ENCODE peak calls at places on chromosomes 13 and 19, in five cellular contexts. O is osteoblast, I is SJSA1, E is thoracic aorta, K is ascending aorta. B is an unnamed sample.

GRCh38 chr13:20141238-20142018 is 19.4 kb downstream of the GJA3 start:
- DNase-seq in O (no peak), I (no peak), E (no peak), K (no peak), B (peak; percentile 47)

GRCh38 chr13:23865065-23865464 is 24.1 kb downstream of the MIPEP start:
- DNase-seq in O (no peak), I (no peak), E (no peak), K (no peak), B (no peak)

GRCh38 chr19:10896851-10897526 is 25.6 kb downstream of the CARM1 start:
- DNase-seq in O (peak; percentile 63), I (no peak), E (no peak), K (no peak), B (no peak)

GRCh38 chr13:24997367-24997967 is 98.5 kb upstream of the PABPC3 start:
- DNase-seq in O (no peak), I (no peak), E (no peak), K (no peak), B (peak; percentile 47)

GRCh38 chr19:35061583-35062373 is 20.3 kb downstream of the HPN start:
- DNase-seq in O (peak; percentile 83), I (no peak), E (no peak), K (no peak), B (no peak)

GRCh38 chr13:42066542-42066941 is 18.1 kb downstream of the DGKH start:
- DNase-seq in O (peak; percentile 34), I (no peak), E (no peak), K (no peak), B (no peak)

GRCh38 chr19:46513461-46514236 is 18.0 kb upstream of the PNMA8B start:
- DNase-seq in O (peak; percentile 97), I (peak; percentile 72), E (no peak), K (peak; percentile 85), B (peak; percentile 94)

GRCh38 chr13:106361621-106362020 is 173.8 kb downstream of the EFNB2 start:
- DNase-seq in O (no peak), I (no peak), E (no peak), K (no peak), B (no peak)

GRCh38 chr13:101415358-101416174 is 742 bp downstream of the NALCN start:
- DNase-seq in O (peak; percentile 52), I (no peak), E (no peak), K (no peak), B (no peak)

GRCh38 chr13:30851697-30852096 is 54.4 kb upstream of the MEDAG start:
- DNase-seq in O (no peak), I (no peak), E (no peak), K (no peak), B (no peak)

GRCh38 chr13:94640676-94641075 is 39.0 kb downstream of the GPR180 start:
- DNase-seq in O (no peak), I (no peak), E (no peak), K (no peak), B (no peak)

GRCh38 chr13:25503856-25504255 is 132.1 kb downstream of the ATP8A2 start:
- DNase-seq in O (no peak), I (no peak), E (no peak), K (no peak), B (no peak)

GRCh38 chr19:38039966-38040365 is 133.0 kb downstream of the SIPA1L3 start:
- DNase-seq in O (peak; percentile 95), I (no peak), E (no peak), K (no peak), B (no peak)

GRCh38 chr13:62933809-62934208 is 1518.2 kb upstream of the PCDH20 start:
- DNase-seq in O (no peak), I (no peak), E (no peak), K (no peak), B (no peak)

GRCh38 chr13:110251227-110251791 is 55.6 kb downstream of the COL4A1 start:
- DNase-seq in O (no peak), I (peak; percentile 40), E (no peak), K (peak; percentile 66), B (no peak)

DNA sequence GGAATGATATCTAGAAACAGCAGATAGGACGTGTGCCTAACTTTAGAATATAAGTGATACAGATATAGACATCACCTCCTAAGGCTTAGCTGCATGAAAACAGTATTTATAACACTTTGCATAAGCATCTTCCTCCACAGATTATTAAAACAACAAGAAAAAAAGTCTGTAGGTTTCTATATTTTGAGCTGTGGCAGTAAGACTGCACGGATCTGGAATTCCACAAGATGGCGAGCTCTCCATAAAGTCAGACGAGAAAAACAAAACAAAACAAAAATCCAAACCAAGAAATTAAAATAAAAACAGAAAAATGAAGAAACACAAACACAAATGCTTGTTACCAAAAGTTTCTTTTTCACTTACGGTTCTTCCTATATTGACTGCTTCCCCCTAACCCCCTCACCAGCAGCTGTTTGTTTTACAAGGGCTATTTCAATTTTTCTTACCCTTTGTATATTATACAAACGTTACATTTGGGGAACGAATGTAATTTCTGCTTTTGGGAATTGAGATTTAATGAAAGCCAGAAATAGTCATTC is 285.8 kb downstream of the MYO16 start:
- DNase-seq in O (no peak), I (no peak), E (no peak), K (no peak), B (no peak)
- H3K36me3 ChIP-seq in O (no peaks in the 10 kb centered on the region), I (no peaks in the 10 kb centered on the region), E (no peaks in the 10 kb centered on the region), K (no peaks in the 10 kb centered on the region), B (no peaks in the 10 kb centered on the region)

DNA sequence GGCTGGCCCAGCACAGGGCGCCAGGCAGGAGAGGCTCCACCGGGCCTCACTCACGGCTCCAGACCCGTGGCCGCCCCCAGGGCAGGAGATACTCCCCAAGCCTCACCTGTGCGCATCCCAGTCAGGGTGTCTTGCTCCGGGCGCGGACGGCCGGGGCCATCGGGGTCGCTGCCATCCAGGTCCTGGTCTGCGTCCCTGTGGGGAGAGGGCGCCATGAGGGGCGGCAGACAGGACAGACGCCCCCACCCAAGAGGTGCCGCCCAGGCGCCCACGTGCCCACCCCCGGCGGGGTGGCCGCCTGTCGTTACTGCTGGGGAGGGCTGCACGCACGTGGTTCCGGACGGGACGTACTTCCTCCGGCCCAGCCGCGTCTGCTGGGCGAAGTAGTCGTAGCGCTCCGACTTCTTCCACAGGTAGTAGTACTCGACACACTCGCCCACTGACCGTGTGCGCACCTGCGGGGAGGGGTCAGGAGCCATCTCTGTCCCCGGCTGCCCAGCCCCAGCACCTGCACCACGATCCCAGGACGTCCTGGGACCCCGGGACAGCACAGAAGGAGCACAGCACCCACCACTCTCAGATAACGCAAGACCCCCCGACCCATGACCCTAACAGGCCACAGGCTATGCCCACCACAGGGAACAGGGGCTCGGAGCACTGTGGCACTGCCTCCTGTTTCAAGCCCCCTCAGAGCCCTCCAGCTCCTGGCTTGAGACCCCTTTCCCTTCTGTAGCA is 17.4 kb upstream of the PLPP2 start:
- DNase-seq in O (peak; percentile 69), I (no peak), E (no peak), K (no peak), B (peak; percentile 57)
- H3K36me3 ChIP-seq in O (peaks cover 23% of the 10 kb centered on the region), I (peaks cover 67% of the 10 kb centered on the region), E (peaks cover 43% of the 10 kb centered on the region), K (peaks cover 58% of the 10 kb centered on the region), B (peaks cover 10% of the 10 kb centered on the region)

GRCh38 chr13:112854321-112854720 is 114.7 kb upstream of the MCF2L start:
- DNase-seq in O (no peak), I (no peak), E (no peak), K (no peak), B (no peak)

GRCh38 chr13:112859128-112859816 is 109.7 kb upstream of the MCF2L start:
- DNase-seq in O (no peak), I (no peak), E (no peak), K (no peak), B (no peak)

GRCh38 chr13:112855859-112856258 is 113.2 kb upstream of the MCF2L start:
- DNase-seq in O (peak; percentile 62), I (no peak), E (no peak), K (no peak), B (no peak)

GRCh38 chr13:112859817-112860190 is 109.2 kb upstream of the MCF2L start:
- DNase-seq in O (peak; percentile 49), I (no peak), E (no peak), K (no peak), B (no peak)

GRCh38 chr13:112857914-112858490 is 111.0 kb upstream of the MCF2L start:
- DNase-seq in O (peak; percentile 34), I (no peak), E (no peak), K (no peak), B (no peak)
- H3K36me3 ChIP-seq in O (peaks cover 6% of the 10 kb centered on the region), I (peaks cover 3% of the 10 kb centered on the region), E (peaks cover 8% of the 10 kb centered on the region), K (peaks cover 18% of the 10 kb centered on the region), B (peaks cover 18% of the 10 kb centered on the region)

DNA sequence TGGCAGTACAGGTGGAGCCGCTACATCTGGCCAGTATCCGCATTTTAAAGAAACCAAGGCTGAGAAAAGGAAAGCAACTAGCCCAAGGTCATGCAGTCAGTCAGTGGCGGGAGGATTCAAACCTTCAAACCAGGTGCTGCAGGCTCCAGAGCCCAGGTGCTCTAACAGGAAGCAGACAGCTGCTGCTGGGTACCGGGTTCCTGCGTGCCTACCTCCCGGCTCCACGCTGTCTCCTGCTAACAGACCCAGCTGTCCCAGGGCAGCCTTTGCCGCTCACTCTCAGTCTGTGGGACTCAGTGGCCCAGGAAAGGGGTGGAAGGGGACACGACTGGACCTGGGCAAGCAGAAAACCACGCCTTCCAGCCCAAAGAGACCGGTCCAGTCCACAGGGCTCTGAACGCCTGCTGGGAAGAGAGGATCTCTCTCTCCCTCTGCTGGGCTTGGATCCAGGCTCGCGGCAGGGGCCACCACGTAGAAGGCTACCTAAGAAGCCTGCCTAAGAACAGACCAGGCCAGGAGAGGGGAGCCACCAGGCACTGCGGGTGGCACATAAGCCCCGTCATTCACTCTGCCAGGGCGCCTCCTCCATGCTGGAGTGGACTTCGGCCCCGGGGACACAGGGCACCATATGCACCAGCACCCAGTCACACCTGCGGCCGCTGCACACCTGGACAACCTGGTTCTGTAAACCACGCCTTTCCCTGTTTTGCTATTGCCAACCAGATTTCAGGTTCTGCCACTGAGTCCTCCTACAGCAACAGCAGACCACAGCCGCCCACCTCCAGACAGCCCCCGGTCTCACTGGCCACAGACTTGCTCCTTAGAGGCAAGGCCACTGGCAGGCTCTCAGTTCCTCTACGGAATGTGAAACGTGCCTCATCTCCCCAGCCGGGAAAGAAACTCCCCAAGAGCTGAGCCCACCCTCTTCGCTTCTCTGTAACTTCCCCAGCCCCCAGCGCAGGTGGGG is 4.6 kb downstream of the DAPK3 start:
- DNase-seq in O (no peak), I (no peak), E (no peak), K (no peak), B (no peak)
- H3K36me3 ChIP-seq in O (peaks cover 60% of the 10 kb centered on the region), I (peaks cover 84% of the 10 kb centered on the region), E (peaks cover 61% of the 10 kb centered on the region), K (peaks cover 66% of the 10 kb centered on the region), B (peaks cover 24% of the 10 kb centered on the region)

DNA sequence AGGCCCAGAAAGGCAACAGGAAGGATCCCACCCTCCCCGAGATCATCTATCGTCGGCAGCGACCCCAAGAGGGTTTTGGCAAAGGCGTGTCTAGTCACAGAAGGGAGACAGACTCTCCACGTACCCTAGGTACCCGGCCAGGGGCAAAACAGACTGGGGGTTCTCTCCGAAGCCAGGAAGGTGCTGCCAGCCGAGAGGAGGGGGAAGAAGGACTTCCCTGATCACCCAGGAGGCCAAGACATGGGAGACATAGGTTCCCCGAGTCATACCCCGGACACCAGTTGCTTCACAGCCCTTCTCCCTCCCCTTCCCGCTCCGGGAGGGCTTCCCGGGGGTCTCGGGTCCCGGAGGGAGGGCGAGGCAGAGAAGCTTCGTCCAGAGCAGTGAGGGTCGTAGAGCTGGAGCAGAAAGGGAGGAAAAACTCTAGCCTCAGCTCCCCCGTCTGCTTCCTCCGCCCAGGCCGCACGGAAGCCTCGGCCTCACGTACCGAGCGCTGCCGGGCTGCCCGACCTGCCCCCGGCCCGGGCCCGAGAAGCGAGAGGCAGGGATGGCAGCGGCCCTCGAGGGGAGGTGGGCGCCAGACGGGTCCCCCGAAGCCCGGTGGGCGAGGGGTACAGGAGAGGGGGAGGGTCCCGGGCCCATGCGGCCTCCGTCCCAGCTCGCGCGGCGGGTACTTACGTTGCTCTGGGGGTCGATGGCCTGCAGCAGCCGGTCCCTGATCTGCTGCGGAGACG is 643 bp downstream of the MED26 start:
- DNase-seq in O (peak; percentile 82), I (no peak), E (no peak), K (no peak), B (no peak)
- H3K36me3 ChIP-seq in O (peaks cover 40% of the 10 kb centered on the region), I (peaks cover 75% of the 10 kb centered on the region), E (no peaks in the 10 kb centered on the region), K (peaks cover 5% of the 10 kb centered on the region), B (peaks cover 9% of the 10 kb centered on the region)

GRCh38 chr13:48808689-48809088 is 155.0 kb downstream of the CYSLTR2 start:
- DNase-seq in O (peak; percentile 59), I (no peak), E (no peak), K (no peak), B (no peak)
- H3K36me3 ChIP-seq in O (no peaks in the 10 kb centered on the region), I (no peaks in the 10 kb centered on the region), E (no peaks in the 10 kb centered on the region), K (no peaks in the 10 kb centered on the region), B (no peaks in the 10 kb centered on the region)

B was measured in H7.